ENCODE peak calls at places on chromosomes 12 and 14, in ten cellular contexts. U is psoas muscle; F is HTR-8/SVneo; M is hippocampal formation; C is MM.1S; Y is effector memory CD4-positive, alpha-beta T cell; D is NCI-H1930; R is SJSA1; Q is CD4-positive, CD25-positive, alpha-beta regulatory T cell; H is AG04450. O is an unnamed sample.

GRCh38 chr12:128178971-128179370 is 88.0 kb upstream of the TMEM132C start:
- DNase-seq in U (no peak), F (no peak), M (no peak), C (no peak), Y (no peak), D (no peak), R (no peak), Q (no peak), H (no peak), O (no peak)

GRCh38 chr12:121620328-121620891 is 5.9 kb upstream of the ORAI1 start:
- DNase-seq in U (no peak), F (no peak), M (no peak), C (no peak), Y (no peak), D (no peak), R (no peak), Q (no peak), H (no peak), O (no peak)

GRCh38 chr12:46400406-46400805 is 27.8 kb upstream of the SLC38A2 start:
- DNase-seq in U (no peak), F (no peak), M (no peak), C (no peak), Y (no peak), D (no peak), R (no peak), Q (no peak), H (no peak), O (no peak)

GRCh38 chr12:9776795-9777194 is 16.1 kb upstream of the CD69 start:
- DNase-seq in U (no peak), F (no peak), M (no peak), C (no peak), Y (no peak), D (no peak), R (no peak), Q (no peak), H (no peak), O (no peak)

GRCh38 chr12:54821676-54822075 is 32.6 kb upstream of the MUCL1 start:
- DNase-seq in U (no peak), F (no peak), M (no peak), C (no peak), Y (no peak), D (no peak), R (no peak), Q (no peak), H (no peak), O (no peak)

GRCh38 chr14:66401447-66402095 is 84.6 kb upstream of the CCDC196 start:
- DNase-seq in U (no peak), F (no peak), M (peak; percentile 38), C (peak; percentile 6), Y (no peak), D (no peak), R (no peak), Q (no peak), H (no peak), O (no peak)

GRCh38 chr12:34033628-34034296 is 11.5 kb downstream of the ALG10 start:
- DNase-seq in U (no peak), F (no peak), M (peak; percentile 16), C (peak; percentile 46), Y (no peak), D (no peak), R (no peak), Q (peak; percentile 57), H (peak; percentile 2), O (no peak)

GRCh38 chr12:25866586-25867378 is 91.7 kb upstream of the RASSF8 start:
- DNase-seq in U (no peak), F (peak; percentile 12), M (no peak), C (no peak), Y (no peak), D (no peak), R (no peak), Q (no peak), H (no peak), O (no peak)

GRCh38 chr12:131942671-131943070 is 7.1 kb upstream of the EP400 start:
- DNase-seq in U (no peak), F (no peak), M (no peak), C (no peak), Y (no peak), D (no peak), R (no peak), Q (no peak), H (no peak), O (no peak)

GRCh38 chr12:88856201-88856600 is 275.9 kb upstream of the KITLG start:
- DNase-seq in U (no peak), F (no peak), M (no peak), C (no peak), Y (no peak), D (no peak), R (no peak), Q (no peak), H (no peak), O (no peak)

GRCh38 chr12:6833189-6833890 is 5.1 kb downstream of the P3H3 start:
- DNase-seq in U (no peak), F (no peak), M (no peak), C (no peak), Y (no peak), D (no peak), R (no peak), Q (no peak), H (no peak), O (no peak)

GRCh38 chr14:106694638-106695393 is 1168.4 kb downstream of the TMEM121 start:
- DNase-seq in U (no peak), F (no peak), M (no peak), C (peak; percentile 63), Y (peak; percentile 39), D (peak; percentile 58), R (no peak), Q (peak; percentile 61), H (no peak), O (peak; percentile 31)

GRCh38 chr14:35369701-35370191 is 34.8 kb downstream of the NFKBIA start:
- DNase-seq in U (no peak), F (no peak), M (no peak), C (no peak), Y (no peak), D (no peak), R (no peak), Q (peak; percentile 54), H (no peak), O (no peak)

GRCh38 chr14:95222151-95222631 is 64.9 kb upstream of the DICER1 start:
- DNase-seq in U (no peak), F (peak; percentile 54), M (no peak), C (no peak), Y (no peak), D (no peak), R (no peak), Q (no peak), H (no peak), O (no peak)

GRCh38 chr12:132506730-132507538 is 17.0 kb downstream of the FBRSL1 start:
- DNase-seq in U (peak; percentile 86), F (peak; percentile 51), M (no peak), C (no peak), Y (peak; percentile 27), D (no peak), R (no peak), Q (peak; percentile 84), H (peak; percentile 38), O (peak; percentile 41)

GRCh38 chr14:55399912-55400311 is 11.7 kb downstream of the ATG14 start:
- DNase-seq in U (no peak), F (no peak), M (no peak), C (no peak), Y (no peak), D (no peak), R (no peak), Q (peak; percentile 11), H (no peak), O (no peak)

GRCh38 chr12:75129275-75129674 is 80.4 kb downstream of the KCNC2 start:
- DNase-seq in U (no peak), F (no peak), M (no peak), C (no peak), Y (no peak), D (no peak), R (no peak), Q (no peak), H (no peak), O (no peak)

GRCh38 chr14:20748439-20748838 is 2.8 kb downstream of the EDDM3A start:
- DNase-seq in U (no peak), F (no peak), M (no peak), C (no peak), Y (no peak), D (no peak), R (no peak), Q (no peak), H (no peak), O (no peak)